ENCODE peak calls at places on chromosomes 1 and 21, in ten cellular contexts. M is right atrium auricular region, G is transverse colon, Y is lower lobe of right lung, W is Peyer's patch, O is SK-N-SH, X is kidney epithelial cell, J is adrenal gland, D is GM12865, S is cardiac fibroblast. F is an unnamed sample.

GRCh38 chr1:76868154-76868882 is 1.0 kb downstream of the ST6GALNAC5 start:
- DNase-seq in M (no peak), G (no peak), Y (peak), W (no peak), O (peak), X (no peak), J (peak), D (no peak), S (peak), F (no peak)

GRCh38 chr1:177913762-177914540 is 55.9 kb downstream of the SEC16B start:
- DNase-seq in M (no peak), G (peak), Y (no peak), W (no peak), O (peak), X (no peak), J (no peak), D (peak), S (peak), F (no peak)

GRCh38 chr21:41610042-41610839 is 102.3 kb upstream of the TMPRSS2 start:
- DNase-seq in M (no peak), G (peak), Y (peak), W (no peak), O (peak), X (no peak), J (peak), D (peak), S (peak), F (no peak)

GRCh38 chr1:26771643-26772321 is 16.0 kb upstream of the PIGV start:
- DNase-seq in M (peak), G (no peak), Y (no peak), W (no peak), O (no peak), X (peak), J (no peak), D (peak), S (peak), F (no peak)

GRCh38 chr1:88731475-88731874 is 47.4 kb downstream of the PKN2 start:
- DNase-seq in M (no peak), G (peak), Y (no peak), W (no peak), O (no peak), X (no peak), J (peak), D (peak), S (peak), F (no peak)

GRCh38 chr1:89820423-89821321 is at the start of gene LRRC8D:
- DNase-seq in M (peak), G (peak), Y (peak), W (peak), O (peak), X (no peak), J (peak), D (peak), S (peak), F (peak)

GRCh38 chr1:78676347-78676982 is 26.8 kb downstream of the IFI44 start:
- DNase-seq in M (peak), G (peak), Y (no peak), W (peak), O (peak), X (peak), J (peak), D (peak), S (peak), F (no peak)

GRCh38 chr21:21968810-21969588 is 970.8 kb downstream of the NCAM2 start:
- DNase-seq in M (no peak), G (no peak), Y (no peak), W (no peak), O (no peak), X (no peak), J (no peak), D (no peak), S (no peak), F (no peak)

GRCh38 chr1:111463029-111463683 is 10.6 kb upstream of the C1orf162 start:
- DNase-seq in M (no peak), G (no peak), Y (no peak), W (no peak), O (no peak), X (no peak), J (no peak), D (no peak), S (peak), F (no peak)

GRCh38 chr1:228457017-228457395 is 30.2 kb upstream of the RNF187 start:
- DNase-seq in M (no peak), G (no peak), Y (no peak), W (no peak), O (peak), X (no peak), J (no peak), D (no peak), S (peak), F (no peak)

GRCh38 chr21:37878946-37879660 is 37.2 kb downstream of the KCNJ6 start:
- DNase-seq in M (no peak), G (no peak), Y (no peak), W (no peak), O (no peak), X (peak), J (no peak), D (no peak), S (peak), F (no peak)

GRCh38 chr1:116537439-116537838 is 33.4 kb downstream of the CD58 start:
- DNase-seq in M (no peak), G (no peak), Y (no peak), W (no peak), O (no peak), X (no peak), J (no peak), D (no peak), S (peak), F (no peak)

GRCh38 chr1:18907021-18907913 is 4.9 kb upstream of the ALDH4A1 start:
- DNase-seq in M (peak), G (peak), Y (peak), W (peak), O (peak), X (no peak), J (peak), D (peak), S (peak), F (no peak)

GRCh38 chr1:27521336-27522147 is 31.6 kb upstream of the WASF2 start:
- DNase-seq in M (no peak), G (no peak), Y (no peak), W (no peak), O (no peak), X (no peak), J (peak), D (no peak), S (no peak), F (no peak)

GRCh38 chr21:34510148-34511142 is 1.6 kb downstream of the KCNE1 start:
- DNase-seq in M (peak), G (peak), Y (peak), W (no peak), O (peak), X (no peak), J (peak), D (peak), S (peak), F (no peak)

GRCh38 chr1:1429671-1430073 is 5.8 kb upstream of the VWA1 start:
- DNase-seq in M (no peak), G (no peak), Y (no peak), W (no peak), O (no peak), X (no peak), J (no peak), D (no peak), S (peak), F (no peak)

GRCh38 chr21:34802180-34802899 is 133.5 kb downstream of the CLIC6 start:
- DNase-seq in M (no peak), G (no peak), Y (no peak), W (no peak), O (no peak), X (no peak), J (no peak), D (no peak), S (peak), F (no peak)

GRCh38 chr1:154445040-154445472 is 39.9 kb downstream of the IL6R start:
- DNase-seq in M (no peak), G (no peak), Y (no peak), W (no peak), O (no peak), X (peak), J (no peak), D (peak), S (peak), F (no peak)

GRCh38 chr1:241947355-241947754 is 10.2 kb upstream of the BECN2 start:
- DNase-seq in M (no peak), G (no peak), Y (no peak), W (no peak), O (no peak), X (no peak), J (no peak), D (no peak), S (no peak), F (no peak)

GRCh38 chr1:224160171-224160682 is 22.8 kb upstream of the DEGS1 start:
- DNase-seq in M (no peak), G (no peak), Y (no peak), W (no peak), O (no peak), X (no peak), J (no peak), D (no peak), S (no peak), F (peak)

GRCh38 chr1:199463521-199464127 is 563.9 kb upstream of the NR5A2 start:
- DNase-seq in M (no peak), G (no peak), Y (no peak), W (no peak), O (peak), X (peak), J (no peak), D (peak), S (peak), F (no peak)

GRCh38 chr1:15236226-15237145 is 10.5 kb upstream of the FHAD1 start:
- DNase-seq in M (no peak), G (no peak), Y (no peak), W (no peak), O (no peak), X (no peak), J (no peak), D (no peak), S (peak), F (no peak)

GRCh38 chr1:217137210-217137871 is 414.1 kb upstream of the ESRRG start:
- DNase-seq in M (no peak), G (no peak), Y (no peak), W (no peak), O (peak), X (no peak), J (no peak), D (no peak), S (no peak), F (no peak)

GRCh38 chr1:150981177-150981804 is 801 bp upstream of the ANXA9 start:
- DNase-seq in M (no peak), G (peak), Y (peak), W (no peak), O (no peak), X (no peak), J (no peak), D (no peak), S (no peak), F (no peak)

GRCh38 chr21:43341349-43342163 is 85.4 kb downstream of the SIK1 start:
- DNase-seq in M (no peak), G (no peak), Y (no peak), W (no peak), O (no peak), X (no peak), J (no peak), D (no peak), S (peak), F (no peak)

GRCh38 chr1:26838474-26839338 is 12.2 kb downstream of the ZDHHC18 start:
- DNase-seq in M (no peak), G (peak), Y (no peak), W (peak), O (no peak), X (no peak), J (no peak), D (peak), S (no peak), F (no peak)

GRCh38 chr21:45293214-45293725 is 5.6 kb upstream of the POFUT2 start:
- DNase-seq in M (peak), G (no peak), Y (peak), W (peak), O (peak), X (no peak), J (peak), D (no peak), S (peak), F (peak)

GRCh38 chr1:71081697-71082080 is 854 bp upstream of the ZRANB2 start:
- DNase-seq in M (no peak), G (no peak), Y (peak), W (peak), O (peak), X (no peak), J (peak), D (peak), S (no peak), F (no peak)

GRCh38 chr21:45545691-45546531 is 3.7 kb upstream of the SLC19A1 start:
- DNase-seq in M (no peak), G (no peak), Y (peak), W (no peak), O (peak), X (no peak), J (peak), D (no peak), S (no peak), F (no peak)

GRCh38 chr1:17895401-17895800 is 140.3 kb downstream of the ACTL8 start:
- DNase-seq in M (no peak), G (no peak), Y (no peak), W (no peak), O (no peak), X (no peak), J (no peak), D (no peak), S (no peak), F (no peak)

GRCh38 chr21:32578107-32578691 is 7.1 kb downstream of the TCP10L start:
- DNase-seq in M (no peak), G (peak), Y (no peak), W (no peak), O (peak), X (no peak), J (no peak), D (no peak), S (peak), F (no peak)

GRCh38 chr1:36212782-36213181 is 11.5 kb upstream of the THRAP3 start:
- DNase-seq in M (no peak), G (no peak), Y (no peak), W (no peak), O (no peak), X (no peak), J (no peak), D (no peak), S (no peak), F (no peak)

GRCh38 chr1:3187415-3188149 is 118.6 kb downstream of the PRDM16 start:
- DNase-seq in M (no peak), G (no peak), Y (no peak), W (no peak), O (no peak), X (no peak), J (no peak), D (no peak), S (no peak), F (no peak)

GRCh38 chr1:19385869-19386591 is 73.9 kb downstream of the SLC66A1 start:
- DNase-seq in M (peak), G (peak), Y (peak), W (no peak), O (no peak), X (no peak), J (no peak), D (no peak), S (peak), F (no peak)

GRCh38 chr1:32736812-32737791 is 34.5 kb upstream of the SYNC start:
- DNase-seq in M (no peak), G (peak), Y (no peak), W (no peak), O (no peak), X (no peak), J (no peak), D (no peak), S (no peak), F (no peak)

GRCh38 chr1:17212487-17213121 is 7.7 kb downstream of the PADI1 start:
- DNase-seq in M (no peak), G (no peak), Y (peak), W (peak), O (peak), X (no peak), J (no peak), D (no peak), S (peak), F (peak)

DNA sequence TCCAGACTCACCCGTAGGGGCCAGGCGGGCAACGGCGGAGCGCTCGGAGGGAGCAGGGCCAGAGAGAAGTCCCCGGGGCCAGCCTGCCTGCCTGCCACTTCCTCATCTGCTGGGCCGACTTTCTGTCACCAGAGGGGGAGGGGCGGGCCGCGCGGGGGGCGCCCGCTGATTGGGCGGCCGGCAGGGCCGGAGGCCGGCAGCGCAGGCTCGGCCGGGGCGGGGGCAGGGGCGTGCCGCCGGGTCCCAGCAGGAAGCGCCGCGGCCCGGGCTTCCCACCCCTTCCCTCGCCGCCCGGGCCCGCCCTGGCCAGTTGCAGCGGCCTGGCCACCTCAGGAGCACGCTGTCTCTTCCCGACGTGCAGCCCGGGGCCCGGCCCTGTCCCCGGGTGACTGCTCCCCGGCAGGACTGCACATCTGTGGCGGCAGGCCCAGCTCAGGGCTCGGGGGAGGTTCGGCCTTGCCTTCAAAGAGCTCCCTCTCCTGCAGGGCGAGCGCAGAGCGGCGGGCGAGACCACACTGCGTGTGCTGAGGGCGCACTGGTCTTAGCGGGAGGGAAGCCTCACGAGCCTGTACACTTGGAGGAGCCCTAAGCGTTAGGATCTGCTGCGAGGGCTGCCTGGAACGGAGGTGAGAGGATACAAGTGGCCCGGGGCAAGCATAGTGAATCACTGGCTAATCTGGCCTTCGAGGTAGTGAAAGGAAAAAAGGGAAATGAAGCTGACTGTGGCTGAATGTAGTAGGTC is at the start of gene ELOVL1:
- DNase-seq in M (peak), G (peak), Y (peak), W (peak), O (peak), X (no peak), J (peak), D (peak), S (peak), F (peak)
- TF ChIP-seq CTCF in M (no peak), G (no peak), Y (no peak), W (no peak), O (peak), X (peak), J (peak), D (peak), S (peak), F (peak)

GRCh38 chr1:33848205-33848604 is 15.7 kb upstream of the HMGB4 start:
- DNase-seq in M (no peak), G (no peak), Y (no peak), W (no peak), O (no peak), X (no peak), J (no peak), D (no peak), S (no peak), F (no peak)

GRCh38 chr1:33841516-33841915 is 22.4 kb upstream of the HMGB4 start:
- DNase-seq in M (no peak), G (no peak), Y (no peak), W (no peak), O (no peak), X (no peak), J (no peak), D (no peak), S (no peak), F (no peak)

GRCh38 chr1:33836911-33837310 is 27.0 kb upstream of the HMGB4 start:
- DNase-seq in M (no peak), G (no peak), Y (no peak), W (no peak), O (no peak), X (no peak), J (no peak), D (no peak), S (no peak), F (no peak)

GRCh38 chr1:33846861-33847260 is 17.0 kb upstream of the HMGB4 start:
- DNase-seq in M (no peak), G (no peak), Y (no peak), W (no peak), O (no peak), X (no peak), J (no peak), D (no peak), S (no peak), F (no peak)

GRCh38 chr1:33842348-33842747 is 21.5 kb upstream of the HMGB4 start:
- DNase-seq in M (no peak), G (no peak), Y (no peak), W (no peak), O (no peak), X (no peak), J (no peak), D (no peak), S (no peak), F (no peak)
- TF ChIP-seq CTCF in M (no peak), G (no peak), Y (no peak), W (no peak), O (no peak), X (no peak), J (no peak), D (peak), S (no peak), F (no peak)

GRCh38 chr1:229839800-229840199 is 213.8 kb downstream of the URB2 start:
- DNase-seq in M (no peak), G (no peak), Y (no peak), W (no peak), O (no peak), X (no peak), J (no peak), D (no peak), S (no peak), F (no peak)
- TF ChIP-seq CTCF in M (no peak), G (no peak), Y (no peak), W (no peak), O (no peak), X (no peak), J (no peak), D (no peak), S (no peak), F (no peak)

GRCh38 chr1:8165595-8166360 is 139.7 kb upstream of the ERRFI1 start:
- DNase-seq in M (no peak), G (no peak), Y (peak), W (no peak), O (no peak), X (no peak), J (no peak), D (no peak), S (no peak), F (no peak)
- TF ChIP-seq CTCF in M (no peak), G (no peak), Y (no peak), W (peak), O (peak), X (peak), J (no peak), D (no peak), S (peak), F (peak)

DNA sequence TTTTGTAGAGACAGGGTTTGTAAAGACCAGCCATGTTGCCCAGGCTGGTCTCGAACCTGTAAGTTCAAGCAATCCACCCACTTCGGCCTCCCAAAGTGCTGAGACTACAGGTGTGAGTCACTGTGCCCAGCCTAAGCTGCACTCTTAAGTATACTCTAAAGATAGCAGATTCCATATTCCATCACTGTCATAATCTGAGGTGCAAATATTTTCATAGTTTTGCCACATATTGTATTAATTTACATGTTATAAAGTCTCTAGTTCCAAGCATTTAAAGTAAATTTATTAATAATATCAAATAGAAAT is 121.3 kb downstream of the HFM1 start:
- DNase-seq in M (no peak), G (no peak), Y (no peak), W (no peak), O (no peak), X (no peak), J (no peak), D (no peak), S (peak), F (no peak)
- TF ChIP-seq CTCF in M (no peak), G (no peak), Y (no peak), W (no peak), O (no peak), X (no peak), J (no peak), D (no peak), S (no peak), F (no peak)